ENCODE peak calls at places on chromosomes 7 and 10, in five cellular contexts. Y, H, F, L and K are unnamed samples.

GRCh38 chr7:102875700-102876192 is 37.1 kb upstream of the LRRC17 start:
- DNase-seq in H (no peak), L (no peak), Y (peak; percentile 97), F (no peak), K (peak; percentile 90)

GRCh38 chr7:93799750-93800357 is 90.7 kb downstream of the TFPI2 start:
- DNase-seq in L (no peak), H (no peak), Y (peak; percentile 32), F (no peak), K (peak; percentile 44)

GRCh38 chr7:25887266-25887665 is 264.7 kb upstream of the NFE2L3 start:
- DNase-seq in F (no peak), Y (no peak), H (no peak), L (no peak), K (no peak)

GRCh38 chr10:24894728-24895127 is 57.7 kb downstream of the PRTFDC1 start:
- DNase-seq in H (no peak), F (no peak), L (peak; percentile 23), Y (no peak), K (no peak)

GRCh38 chr10:110646417-110647135 is 2.4 kb downstream of the RBM20 start:
- DNase-seq in L (no peak), Y (no peak), F (no peak), H (no peak), K (no peak)

GRCh38 chr10:77907900-77908717 is 18.4 kb downstream of the DLG5 start:
- DNase-seq in F (no peak), L (no peak), Y (no peak), H (no peak), K (no peak)

GRCh38 chr7:157869793-157870192 is 533.0 kb downstream of the DNAJB6 start:
- DNase-seq in L (no peak), Y (no peak), H (no peak), F (no peak), K (no peak)

GRCh38 chr7:131004371-131004770 is 270.4 kb upstream of the KLF14 start:
- DNase-seq in L (no peak), F (no peak), Y (no peak), H (no peak), K (no peak)

GRCh38 chr7:42617071-42617705 is 294.7 kb downstream of the C7orf25 start:
- DNase-seq in L (no peak), F (no peak), H (no peak), Y (no peak), K (no peak)

GRCh38 chr10:110137142-110137545 is 70.3 kb upstream of the MXI1 start:
- DNase-seq in L (no peak), Y (peak; percentile 66), F (no peak), H (no peak), K (peak; percentile 42)

GRCh38 chr10:22617516-22617915 is 96.9 kb downstream of the PIP4K2A start:
- DNase-seq in Y (no peak), F (no peak), H (no peak), L (no peak), K (no peak)

GRCh38 chr7:156558198-156558597 is 82.4 kb upstream of the RNF32 start:
- DNase-seq in Y (peak; percentile 54), H (no peak), L (no peak), F (no peak), K (no peak)

GRCh38 chr10:102661614-102662133 is 17.4 kb downstream of the TRIM8 start:
- DNase-seq in F (no peak), L (no peak), H (no peak), Y (no peak), K (no peak)

GRCh38 chr7:121020652-121021051 is 32.1 kb downstream of the CPED1 start:
- DNase-seq in L (no peak), H (no peak), Y (peak; percentile 32), F (no peak), K (peak; percentile 5)

GRCh38 chr10:14476641-14477407 is 146.1 kb upstream of the FRMD4A start:
- DNase-seq in H (no peak), L (no peak), F (no peak), Y (no peak), K (no peak)

GRCh38 chr10:65128277-65128676 is 1607.1 kb downstream of the REEP3 start:
- DNase-seq in L (no peak), F (no peak), H (no peak), Y (no peak), K (no peak)

GRCh38 chr7:132118641-132119040 is 457.6 kb downstream of the PLXNA4 start:
- DNase-seq in Y (no peak), L (no peak), F (no peak), H (no peak), K (no peak)

GRCh38 chr7:154324196-154324595 is 272.0 kb downstream of the DPP6 start:
- DNase-seq in L (no peak), F (no peak), H (no peak), Y (no peak), K (no peak)

GRCh38 chr7:106792233-106792926 is 72.7 kb upstream of the PIK3CG start:
- DNase-seq in Y (no peak), H (no peak), L (no peak), F (no peak), K (no peak)

GRCh38 chr10:62437696-62438095 is 63.5 kb downstream of the ZNF365 start:
- DNase-seq in F (no peak), H (no peak), Y (peak; percentile 53), L (no peak), K (peak; percentile 54)

GRCh38 chr10:110327262-110327914 is 22.7 kb upstream of the SMNDC1 start:
- DNase-seq in H (no peak), F (no peak), Y (no peak), L (no peak), K (no peak)